ENCODE peak calls at places on chromosomes 1 and 21, in six cellular contexts. Z, H, B, F, Y and O are unnamed samples. For H3K9me3, the result is how much of the 10 kb centered on the place peaks cover.

GRCh38 chr1:41673806-41674205 is 189.3 kb upstream of the EDN2 start:
- DNase-seq in Z (no peak), H (no peak), B (peak), F (no peak), Y (peak), O (no peak)

GRCh38 chr1:92858564-92859399 is 26.9 kb downstream of the RPL5 start:
- DNase-seq in Z (peak), H (peak), B (no peak), F (peak), Y (peak), O (no peak)

GRCh38 chr1:99005537-99005942 is 879 bp upstream of the PLPPR5 start:
- DNase-seq in Z (no peak), H (no peak), B (no peak), F (no peak), Y (no peak), O (no peak)

GRCh38 chr21:31886896-31887595 is 14.2 kb downstream of the HUNK start:
- DNase-seq in Z (no peak), H (no peak), B (no peak), F (no peak), Y (no peak), O (no peak)

GRCh38 chr1:29870621-29871020 is 634.3 kb downstream of the PTPRU start:
- DNase-seq in Z (no peak), H (no peak), B (no peak), F (no peak), Y (no peak), O (no peak)

GRCh38 chr1:63575340-63575826 is 17.8 kb upstream of the PGM1 start:
- DNase-seq in Z (no peak), H (no peak), B (no peak), F (no peak), Y (peak), O (no peak)

GRCh38 chr1:15696956-15697521 is 12.9 kb downstream of the PLEKHM2 start:
- DNase-seq in Z (peak), H (no peak), B (peak), F (no peak), Y (no peak), O (no peak)

GRCh38 chr1:85296980-85297379 is 20.5 kb upstream of the BCL10 start:
- DNase-seq in Z (no peak), H (no peak), B (no peak), F (no peak), Y (peak), O (no peak)

GRCh38 chr1:11740258-11741192 is 4.6 kb downstream of the AGTRAP start:
- DNase-seq in Z (no peak), H (no peak), B (peak), F (no peak), Y (no peak), O (no peak)

GRCh38 chr1:94679336-94680007 is 137.9 kb upstream of the F3 start:
- DNase-seq in Z (no peak), H (peak), B (no peak), F (peak), Y (no peak), O (no peak)

GRCh38 chr1:37948841-37949240 is 2.0 kb upstream of the INPP5B start:
- DNase-seq in Z (no peak), H (no peak), B (no peak), F (peak), Y (no peak), O (no peak)

GRCh38 chr1:45669859-45670655 is 16.3 kb downstream of the GPBP1L1 start:
- DNase-seq in Z (no peak), H (no peak), B (no peak), F (no peak), Y (peak), O (no peak)

GRCh38 chr1:173356211-173356762 is 120.8 kb upstream of the PRDX6 start:
- DNase-seq in Z (no peak), H (no peak), B (no peak), F (no peak), Y (peak), O (no peak)

GRCh38 chr1:43822040-43822439 is 111.6 kb upstream of the ARTN start:
- DNase-seq in Z (no peak), H (no peak), B (no peak), F (peak), Y (peak), O (no peak)

GRCh38 chr1:186948542-186948941 is 119.8 kb downstream of the PLA2G4A start:
- DNase-seq in Z (no peak), H (no peak), B (no peak), F (no peak), Y (no peak), O (no peak)

GRCh38 chr21:33071878-33072306 is 2.0 kb downstream of the OLIG1 start:
- DNase-seq in Z (no peak), H (no peak), B (no peak), F (no peak), Y (peak), O (peak)

GRCh38 chr1:206581571-206581981 is 30.7 kb downstream of the EIF2D start:
- DNase-seq in Z (peak), H (no peak), B (peak), F (no peak), Y (no peak), O (no peak)

GRCh38 chr1:169133228-169133576 is 26.7 kb downstream of the ATP1B1 start:
- DNase-seq in Z (no peak), H (no peak), B (no peak), F (no peak), Y (no peak), O (no peak)

GRCh38 chr1:169132512-169133227 is 26.2 kb downstream of the ATP1B1 start:
- DNase-seq in Z (no peak), H (no peak), B (no peak), F (no peak), Y (no peak), O (no peak)

GRCh38 chr1:169130683-169131082 is 24.2 kb downstream of the ATP1B1 start:
- DNase-seq in Z (no peak), H (no peak), B (no peak), F (no peak), Y (no peak), O (no peak)

GRCh38 chr1:169137357-169137756 is 30.9 kb downstream of the ATP1B1 start:
- DNase-seq in Z (no peak), H (no peak), B (no peak), F (no peak), Y (no peak), O (no peak)

GRCh38 chr1:169133801-169134558 is 27.5 kb downstream of the ATP1B1 start:
- DNase-seq in Z (no peak), H (no peak), B (no peak), F (no peak), Y (no peak), O (no peak)
- TF ChIP-seq POLR2A in Z (no peak), H (no peak), B (no peak), F (no peak), Y (no peak), O (no peak)

GRCh38 chr1:113388017-113388620 is 2.2 kb upstream of the MAGI3 start:
- DNase-seq in Z (no peak), H (no peak), B (no peak), F (no peak), Y (peak), O (no peak)

GRCh38 chr1:113390871-113391642 is 742 bp downstream of the MAGI3 start:
- DNase-seq in Z (peak), H (peak), B (peak), F (peak), Y (no peak), O (peak)

GRCh38 chr1:113389356-113389952 is 861 bp upstream of the MAGI3 start:
- DNase-seq in Z (no peak), H (no peak), B (no peak), F (no peak), Y (no peak), O (no peak)

GRCh38 chr1:113389953-113390834 is at the start of gene MAGI3:
- DNase-seq in Z (peak), H (peak), B (peak), F (peak), Y (peak), O (peak)

DNA sequence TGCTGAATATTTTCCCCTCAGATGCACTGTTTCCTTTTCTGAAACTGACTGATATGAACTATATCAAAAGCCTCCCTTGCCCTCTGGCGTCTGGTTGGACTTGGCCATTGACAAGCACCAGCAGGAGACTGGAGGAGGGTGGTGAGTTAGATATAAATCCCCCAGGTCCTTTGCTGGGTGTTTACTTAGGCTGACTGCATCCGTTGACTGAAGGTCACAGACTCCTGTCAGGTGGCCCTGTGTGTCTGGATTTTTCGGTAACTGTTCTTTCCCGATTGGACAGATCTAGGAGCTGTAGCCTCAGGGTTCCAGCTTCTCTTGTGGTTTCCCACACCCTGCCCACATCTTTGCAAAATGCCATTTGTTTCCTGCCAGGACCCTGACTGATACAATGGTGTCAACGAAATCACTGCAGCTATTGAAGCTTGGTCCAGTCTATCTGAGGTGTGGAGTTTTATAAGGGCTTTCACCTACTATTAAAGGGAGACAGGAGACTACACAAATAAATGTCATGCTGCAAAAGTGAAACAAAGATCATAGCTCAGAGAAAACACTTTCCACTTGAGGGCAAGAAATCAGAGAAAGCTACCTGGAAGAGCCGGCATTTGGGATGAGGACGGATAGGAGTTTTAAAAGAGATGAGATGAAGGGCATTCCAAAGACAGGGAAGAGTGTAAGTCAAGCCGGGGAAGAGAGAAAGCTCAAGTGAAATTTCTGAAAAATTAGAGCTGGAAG is 1.5 kb upstream of the MAGI3 start:
- DNase-seq in Z (peak), H (no peak), B (no peak), F (no peak), Y (no peak), O (no peak)
- TF ChIP-seq CTCF in Z (peak), H (no peak), B (no peak), F (no peak), Y (no peak), O (no peak)

GRCh38 chr1:189274267-189274666 is 1203.4 kb downstream of the BRINP3 start:
- DNase-seq in Z (no peak), H (no peak), B (no peak), F (no peak), Y (no peak), O (no peak)

GRCh38 chr1:189269011-189269410 is 1208.7 kb downstream of the BRINP3 start:
- DNase-seq in Z (no peak), H (no peak), B (no peak), F (no peak), Y (peak), O (no peak)
- H3K9me3 ChIP-seq in Z (under half), H (under half), B (half or more), F (under half), Y (under half), O (under half)

DNA sequence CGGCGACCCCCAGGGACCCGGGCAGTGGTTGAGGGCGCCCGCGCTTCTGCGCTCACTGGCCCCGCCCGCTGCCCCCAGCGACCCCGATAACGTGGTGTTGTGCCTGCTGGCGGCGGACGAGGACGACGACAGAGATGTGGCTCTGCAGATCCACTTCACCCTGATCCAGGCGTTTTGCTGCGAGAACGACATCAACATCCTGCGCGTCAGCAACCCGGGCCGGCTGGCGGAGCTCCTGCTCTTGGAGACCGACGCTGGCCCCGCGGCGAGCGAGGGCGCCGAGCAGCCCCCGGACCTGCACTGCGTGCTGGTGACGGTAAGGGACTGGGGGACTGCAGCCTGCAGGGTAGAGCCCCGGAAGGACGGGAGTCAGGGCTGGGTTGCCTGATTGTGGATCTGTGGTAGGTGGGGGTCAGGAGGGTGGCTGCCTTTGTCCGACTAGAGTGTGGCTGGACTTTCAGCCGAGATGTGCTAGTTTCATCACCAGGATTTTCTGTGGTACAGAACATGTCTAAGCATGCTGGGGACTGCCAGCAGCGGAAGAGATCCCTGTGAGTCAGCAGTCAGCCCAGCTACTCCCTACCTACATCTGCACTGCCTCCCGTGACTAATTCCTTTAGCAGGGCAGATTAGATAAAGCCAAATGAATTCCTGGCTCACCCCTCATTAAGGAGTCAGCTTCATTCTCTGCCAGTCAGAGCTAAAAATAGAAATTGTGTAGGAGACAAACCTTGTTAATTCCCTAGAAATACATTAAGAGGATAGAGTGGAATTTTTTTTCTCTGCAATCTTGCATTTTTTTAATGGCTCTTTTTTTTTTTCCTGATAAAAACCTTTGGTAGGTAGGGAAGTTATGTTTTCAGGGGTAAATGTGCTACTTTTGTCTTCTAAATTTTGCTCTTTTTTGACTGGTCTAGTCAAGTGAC is 1.5 kb downstream of the GADD45A start:
- DNase-seq in Z (peak), H (peak), B (peak), F (peak), Y (peak), O (no peak)
- TF ChIP-seq POLR2A in Z (peak), H (peak), B (no peak), F (no peak), Y (peak), O (no peak)

GRCh38 chr21:44510508-44511218 is 29.3 kb downstream of the KRTAP10-1 start:
- DNase-seq in Z (peak), H (peak), B (peak), F (no peak), Y (no peak), O (no peak)

GRCh38 chr21:44508426-44508710 is 31.6 kb downstream of the KRTAP10-1 start:
- DNase-seq in Z (no peak), H (no peak), B (no peak), F (no peak), Y (no peak), O (no peak)

GRCh38 chr21:44508711-44509445 is 31.1 kb downstream of the KRTAP10-1 start:
- DNase-seq in Z (no peak), H (no peak), B (no peak), F (no peak), Y (no peak), O (no peak)

GRCh38 chr21:44510109-44510507 is 29.9 kb downstream of the KRTAP10-1 start:
- DNase-seq in Z (no peak), H (no peak), B (no peak), F (no peak), Y (no peak), O (no peak)

GRCh38 chr21:44509539-44509938 is 30.5 kb downstream of the KRTAP10-1 start:
- DNase-seq in Z (peak), H (peak), B (no peak), F (no peak), Y (no peak), O (no peak)
- TF ChIP-seq CTCF in Z (peak), H (peak), B (no peak), F (peak), Y (no peak), O (no peak)

GRCh38 chr1:19918057-19918456 is 5.4 kb downstream of the PLA2G2E start:
- DNase-seq in Z (peak), H (peak), B (peak), F (peak), Y (peak), O (no peak)
- H3K9me3 ChIP-seq in Z (under half), H (under half), B (under half), F (under half), Y (under half), O (under half)

GRCh38 chr1:151049458-151049857 is 1.9 kb downstream of the C1orf56 start:
- DNase-seq in Z (no peak), H (no peak), B (no peak), F (no peak), Y (no peak), O (no peak)

GRCh38 chr1:151050051-151050688 is 2.6 kb downstream of the C1orf56 start:
- DNase-seq in Z (no peak), H (no peak), B (no peak), F (no peak), Y (no peak), O (no peak)

GRCh38 chr1:151047591-151047924 is at the start of gene C1orf56:
- DNase-seq in Z (peak), H (peak), B (peak), F (peak), Y (peak), O (no peak)

GRCh38 chr1:151047925-151048644 is 534 bp downstream of the C1orf56 start:
- DNase-seq in Z (peak), H (peak), B (peak), F (peak), Y (peak), O (no peak)

GRCh38 chr1:151048645-151049032 is 1.1 kb downstream of the C1orf56 start:
- DNase-seq in Z (no peak), H (no peak), B (no peak), F (no peak), Y (no peak), O (no peak)
- TF ChIP-seq POLR2A in Z (no peak), H (no peak), B (no peak), F (no peak), Y (no peak), O (no peak)

GRCh38 chr1:174726880-174727585 is 272.7 kb upstream of the CACYBP start:
- DNase-seq in Z (no peak), H (no peak), B (no peak), F (no peak), Y (no peak), O (no peak)
- TF ChIP-seq CTCF in Z (no peak), H (no peak), B (no peak), F (no peak), Y (no peak), O (no peak)

GRCh38 chr1:8632092-8632491 is 185.3 kb downstream of the RERE start:
- DNase-seq in Z (no peak), H (no peak), B (no peak), F (no peak), Y (no peak), O (no peak)

GRCh38 chr1:8631163-8631562 is 186.3 kb downstream of the RERE start:
- DNase-seq in Z (no peak), H (no peak), B (no peak), F (no peak), Y (peak), O (no peak)

GRCh38 chr1:8629241-8630091 is 188.0 kb downstream of the RERE start:
- DNase-seq in Z (peak), H (no peak), B (peak), F (no peak), Y (peak), O (no peak)

GRCh38 chr1:8639165-8639564 is 178.3 kb downstream of the RERE start:
- DNase-seq in Z (no peak), H (no peak), B (no peak), F (no peak), Y (no peak), O (no peak)

GRCh38 chr1:8633741-8634493 is 183.5 kb downstream of the RERE start:
- DNase-seq in Z (no peak), H (no peak), B (no peak), F (no peak), Y (no peak), O (no peak)
- H3K9me3 ChIP-seq in Z (under half), H (under half), B (under half), F (under half), Y (under half), O (under half)